ENCODE peak calls at places on chromosomes 16 and 17, in seven cellular contexts. One of them, this sample, is unnamed.

GRCh38 chr17:68794636-68795503 is 160.3 kb downstream of the ABCA8 start:
- DNase-seq in GM12865: peak; percentile 41
- DNase-seq in GM23338: peak; percentile 11
- DNase-seq in LNCaP clone FGC: no peak
- DNase-seq in astrocyte of the spinal cord: peak; percentile 75
- DNase-seq in epithelial cell of esophagus: peak; percentile 16
- DNase-seq in Peyer's patch: no peak
- DNase-seq in this sample: no peak

GRCh38 chr17:8900626-8901585 is 33.4 kb upstream of the PIK3R6 start:
- DNase-seq in GM12865: peak; percentile 95
- DNase-seq in GM23338: peak; percentile 39
- DNase-seq in LNCaP clone FGC: no peak
- DNase-seq in astrocyte of the spinal cord: no peak
- DNase-seq in epithelial cell of esophagus: peak; percentile 15
- DNase-seq in Peyer's patch: no peak
- DNase-seq in this sample: peak; percentile 31

GRCh38 chr16:88815901-88816589 is 4.3 kb upstream of the APRT start:
- DNase-seq in GM12865: peak; percentile 67
- DNase-seq in GM23338: peak; percentile 63
- DNase-seq in LNCaP clone FGC: no peak
- DNase-seq in astrocyte of the spinal cord: no peak
- DNase-seq in epithelial cell of esophagus: peak; percentile 48
- DNase-seq in Peyer's patch: peak; percentile 72
- DNase-seq in this sample: no peak

GRCh38 chr17:557371-557770 is 157.3 kb downstream of the VPS53 start:
- DNase-seq in GM12865: no peak
- DNase-seq in GM23338: no peak
- DNase-seq in LNCaP clone FGC: no peak
- DNase-seq in astrocyte of the spinal cord: peak; percentile 38
- DNase-seq in epithelial cell of esophagus: no peak
- DNase-seq in Peyer's patch: no peak
- DNase-seq in this sample: no peak

GRCh38 chr16:51155199-51155607 is 4.1 kb upstream of the SALL1 start:
- DNase-seq in GM12865: no peak
- DNase-seq in GM23338: peak; percentile 75
- DNase-seq in LNCaP clone FGC: no peak
- DNase-seq in astrocyte of the spinal cord: peak; percentile 59
- DNase-seq in epithelial cell of esophagus: no peak
- DNase-seq in Peyer's patch: no peak
- DNase-seq in this sample: peak; percentile 76

GRCh38 chr16:11032922-11033291 is 88.5 kb downstream of the CLEC16A start:
- DNase-seq in GM12865: no peak
- DNase-seq in GM23338: peak; percentile 15
- DNase-seq in LNCaP clone FGC: no peak
- DNase-seq in astrocyte of the spinal cord: peak; percentile 41
- DNase-seq in epithelial cell of esophagus: no peak
- DNase-seq in Peyer's patch: no peak
- DNase-seq in this sample: no peak

GRCh38 chr17:20982589-20983358 is 60.0 kb downstream of the USP22 start:
- DNase-seq in GM12865: no peak
- DNase-seq in GM23338: no peak
- DNase-seq in LNCaP clone FGC: no peak
- DNase-seq in astrocyte of the spinal cord: no peak
- DNase-seq in epithelial cell of esophagus: no peak
- DNase-seq in Peyer's patch: no peak
- DNase-seq in this sample: no peak

GRCh38 chr17:36008998-36009665 is 7.8 kb upstream of the CCL15 start:
- DNase-seq in GM12865: peak; percentile 31
- DNase-seq in GM23338: peak; percentile 54
- DNase-seq in LNCaP clone FGC: no peak
- DNase-seq in astrocyte of the spinal cord: no peak
- DNase-seq in epithelial cell of esophagus: peak; percentile 39
- DNase-seq in Peyer's patch: no peak
- DNase-seq in this sample: no peak

GRCh38 chr16:73877148-73877547 is 419.5 kb upstream of the PSMD7 start:
- DNase-seq in GM12865: no peak
- DNase-seq in GM23338: no peak
- DNase-seq in LNCaP clone FGC: no peak
- DNase-seq in astrocyte of the spinal cord: no peak
- DNase-seq in epithelial cell of esophagus: no peak
- DNase-seq in Peyer's patch: no peak
- DNase-seq in this sample: no peak

GRCh38 chr17:47686661-47687327 is 7.2 kb upstream of the TBKBP1 start:
- DNase-seq in GM12865: no peak
- DNase-seq in GM23338: no peak
- DNase-seq in LNCaP clone FGC: no peak
- DNase-seq in astrocyte of the spinal cord: no peak
- DNase-seq in epithelial cell of esophagus: peak; percentile 34
- DNase-seq in Peyer's patch: no peak
- DNase-seq in this sample: no peak

GRCh38 chr16:81442909-81443687 is 1.5 kb upstream of the CMIP start:
- DNase-seq in GM12865: no peak
- DNase-seq in GM23338: no peak
- DNase-seq in LNCaP clone FGC: no peak
- DNase-seq in astrocyte of the spinal cord: peak; percentile 29
- DNase-seq in epithelial cell of esophagus: no peak
- DNase-seq in Peyer's patch: no peak
- DNase-seq in this sample: no peak

GRCh38 chr16:56571525-56571924 is 6.7 kb downstream of the MT4 start:
- DNase-seq in GM12865: no peak
- DNase-seq in GM23338: no peak
- DNase-seq in LNCaP clone FGC: no peak
- DNase-seq in astrocyte of the spinal cord: no peak
- DNase-seq in epithelial cell of esophagus: no peak
- DNase-seq in Peyer's patch: no peak
- DNase-seq in this sample: no peak

GRCh38 chr16:3444032-3444388 is 530 bp downstream of the NAA60 start:
- DNase-seq in GM12865: peak; percentile 51
- DNase-seq in GM23338: peak; percentile 62
- DNase-seq in LNCaP clone FGC: peak; percentile 63
- DNase-seq in astrocyte of the spinal cord: peak; percentile 62
- DNase-seq in epithelial cell of esophagus: peak; percentile 85
- DNase-seq in Peyer's patch: no peak
- DNase-seq in this sample: no peak

GRCh38 chr16:84758627-84759026 is 58.8 kb downstream of the USP10 start:
- DNase-seq in GM12865: no peak
- DNase-seq in GM23338: no peak
- DNase-seq in LNCaP clone FGC: no peak
- DNase-seq in astrocyte of the spinal cord: no peak
- DNase-seq in epithelial cell of esophagus: no peak
- DNase-seq in Peyer's patch: no peak
- DNase-seq in this sample: no peak

GRCh38 chr17:29018788-29019474 is 13.1 kb upstream of the SEZ6 start:
- DNase-seq in GM12865: no peak
- DNase-seq in GM23338: no peak
- DNase-seq in LNCaP clone FGC: no peak
- DNase-seq in astrocyte of the spinal cord: no peak
- DNase-seq in epithelial cell of esophagus: no peak
- DNase-seq in Peyer's patch: no peak
- DNase-seq in this sample: no peak

GRCh38 chr16:3945751-3946603 is 65.5 kb upstream of the CREBBP start:
- DNase-seq in GM12865: no peak
- DNase-seq in GM23338: peak; percentile 32
- DNase-seq in LNCaP clone FGC: no peak
- DNase-seq in astrocyte of the spinal cord: peak; percentile 98
- DNase-seq in epithelial cell of esophagus: peak; percentile 92
- DNase-seq in Peyer's patch: no peak
- DNase-seq in this sample: no peak

GRCh38 chr17:47894498-47895253 is 1.4 kb upstream of the SP2 start:
- DNase-seq in GM12865: no peak
- DNase-seq in GM23338: peak; percentile 28
- DNase-seq in LNCaP clone FGC: no peak
- DNase-seq in astrocyte of the spinal cord: no peak
- DNase-seq in epithelial cell of esophagus: no peak
- DNase-seq in Peyer's patch: no peak
- DNase-seq in this sample: no peak

DNA sequence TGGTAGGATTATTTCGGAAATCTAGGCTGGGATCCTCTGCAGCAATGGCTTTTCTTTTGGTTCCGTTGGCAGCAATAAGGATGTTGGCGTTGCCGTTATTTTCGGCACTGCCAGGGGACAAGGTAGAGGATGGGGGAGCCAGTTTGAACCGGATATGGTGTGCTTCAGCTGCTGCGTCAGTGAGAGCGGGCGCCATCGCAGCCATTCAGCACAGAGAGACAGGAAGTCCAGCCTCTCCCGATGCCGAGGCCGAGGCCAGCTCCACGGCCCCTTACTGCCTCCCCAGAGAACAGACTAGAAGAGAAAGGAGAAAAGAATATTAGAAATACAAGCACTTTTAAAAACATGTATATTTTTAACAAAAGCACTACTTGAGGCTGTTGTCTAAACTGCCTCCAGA is 21.3 kb downstream of the KANSL1 start:
- DNase-seq in GM12865: no peak
- DNase-seq in GM23338: no peak
- DNase-seq in LNCaP clone FGC: no peak
- DNase-seq in astrocyte of the spinal cord: no peak
- DNase-seq in epithelial cell of esophagus: no peak
- DNase-seq in Peyer's patch: no peak
- DNase-seq in this sample: no peak
- H3K4me3 ChIP-seq in GM12865: no peak overlapping the region
- H3K4me3 ChIP-seq in GM23338: no peak overlapping the region
- H3K4me3 ChIP-seq in LNCaP clone FGC: no peak overlapping the region
- H3K4me3 ChIP-seq in astrocyte of the spinal cord: no peak overlapping the region
- H3K4me3 ChIP-seq in epithelial cell of esophagus: no peak overlapping the region
- H3K4me3 ChIP-seq in Peyer's patch: no peak overlapping the region
- H3K4me3 ChIP-seq in this sample: no peak overlapping the region

GRCh38 chr17:62805234-62805633 is 2.9 kb downstream of the MARCHF10 start:
- DNase-seq in GM12865: no peak
- DNase-seq in GM23338: no peak
- DNase-seq in LNCaP clone FGC: no peak
- DNase-seq in astrocyte of the spinal cord: no peak
- DNase-seq in epithelial cell of esophagus: no peak
- DNase-seq in Peyer's patch: no peak
- DNase-seq in this sample: no peak
- H3K4me3 ChIP-seq in GM12865: no peak overlapping the region
- H3K4me3 ChIP-seq in GM23338: no peak overlapping the region
- H3K4me3 ChIP-seq in LNCaP clone FGC: no peak overlapping the region
- H3K4me3 ChIP-seq in astrocyte of the spinal cord: no peak overlapping the region
- H3K4me3 ChIP-seq in epithelial cell of esophagus: no peak overlapping the region
- H3K4me3 ChIP-seq in Peyer's patch: no peak overlapping the region
- H3K4me3 ChIP-seq in this sample: no peak overlapping the region

DNA sequence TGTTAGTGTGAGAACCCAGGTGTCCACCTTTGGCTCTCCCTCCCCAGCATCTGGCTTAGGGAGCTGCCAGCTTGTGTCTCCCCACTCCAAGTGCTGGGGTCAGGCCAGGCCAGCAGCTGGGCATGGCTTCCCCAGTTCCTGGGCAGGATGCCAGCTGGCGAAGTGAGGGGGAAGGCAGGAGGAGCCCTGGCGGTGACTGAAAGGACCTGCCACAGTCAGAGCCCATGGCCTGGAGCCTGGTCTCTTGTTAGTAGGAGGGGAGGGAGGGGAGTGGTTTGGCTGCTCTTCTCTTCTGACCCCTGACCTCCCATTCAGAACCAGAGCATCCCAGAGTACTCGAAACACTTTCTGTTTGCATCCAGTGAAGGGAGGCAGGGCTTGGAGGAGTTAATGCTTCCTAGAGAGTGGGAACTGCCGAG is 586 bp downstream of the CHD3 start:
- DNase-seq in GM12865: peak; percentile 45
- DNase-seq in GM23338: peak; percentile 62
- DNase-seq in LNCaP clone FGC: peak; percentile 99
- DNase-seq in astrocyte of the spinal cord: peak; percentile 85
- DNase-seq in epithelial cell of esophagus: peak; percentile 77
- DNase-seq in Peyer's patch: peak; percentile 92
- DNase-seq in this sample: peak; percentile 99
- H3K4me3 ChIP-seq in GM12865: no peak overlapping the region
- H3K4me3 ChIP-seq in GM23338: no peak overlapping the region
- H3K4me3 ChIP-seq in LNCaP clone FGC: peak overlapping the region; percentile 50
- H3K4me3 ChIP-seq in astrocyte of the spinal cord: no peak overlapping the region
- H3K4me3 ChIP-seq in epithelial cell of esophagus: peak overlapping the region; percentile 82
- H3K4me3 ChIP-seq in Peyer's patch: peak overlapping the region; percentile 13
- H3K4me3 ChIP-seq in this sample: no peak overlapping the region

GRCh38 chr17:58412910-58413630 is 4.3 kb downstream of the RNF43 start:
- DNase-seq in GM12865: no peak
- DNase-seq in GM23338: no peak
- DNase-seq in LNCaP clone FGC: no peak
- DNase-seq in astrocyte of the spinal cord: no peak
- DNase-seq in epithelial cell of esophagus: peak; percentile 50
- DNase-seq in Peyer's patch: no peak
- DNase-seq in this sample: no peak
- H3K4me3 ChIP-seq in GM12865: no peak overlapping the region
- H3K4me3 ChIP-seq in GM23338: no peak overlapping the region
- H3K4me3 ChIP-seq in LNCaP clone FGC: peak overlapping the region; percentile 26
- H3K4me3 ChIP-seq in astrocyte of the spinal cord: no peak overlapping the region
- H3K4me3 ChIP-seq in epithelial cell of esophagus: peak overlapping the region; percentile 75
- H3K4me3 ChIP-seq in Peyer's patch: peak overlapping the region; percentile 47
- H3K4me3 ChIP-seq in this sample: no peak overlapping the region

This sample was measured in right lobe of liver.